ENCODE peak calls at places on chromosome 15, in six cellular contexts. One of them, this sample, is unnamed.

GRCh38 chr15:51229907-51230328 is 108.5 kb downstream of the CYP19A1 start:
- DNase-seq in fibroblast of the aortic adventitia: peak; percentile 77
- DNase-seq in colonic mucosa: no peak
- DNase-seq in stomach: no peak
- DNase-seq in B cell: no peak
- DNase-seq in endodermal cell: peak; percentile 63
- DNase-seq in this sample: no peak

GRCh38 chr15:67017318-67017717 is 48.1 kb upstream of the SMAD3 start:
- DNase-seq in fibroblast of the aortic adventitia: no peak
- DNase-seq in colonic mucosa: no peak
- DNase-seq in stomach: no peak
- DNase-seq in B cell: no peak
- DNase-seq in endodermal cell: no peak
- DNase-seq in this sample: no peak

GRCh38 chr15:50888054-50888453 is 20.4 kb upstream of the AP4E1 start:
- DNase-seq in fibroblast of the aortic adventitia: peak; percentile 72
- DNase-seq in colonic mucosa: no peak
- DNase-seq in stomach: no peak
- DNase-seq in B cell: no peak
- DNase-seq in endodermal cell: no peak
- DNase-seq in this sample: no peak

GRCh38 chr15:35720984-35721383 is 175.0 kb upstream of the DPH6 start:
- DNase-seq in fibroblast of the aortic adventitia: no peak
- DNase-seq in colonic mucosa: no peak
- DNase-seq in stomach: no peak
- DNase-seq in B cell: no peak
- DNase-seq in endodermal cell: no peak
- DNase-seq in this sample: no peak

GRCh38 chr15:61467823-61468222 is 238.7 kb upstream of the RORA start:
- DNase-seq in fibroblast of the aortic adventitia: no peak
- DNase-seq in colonic mucosa: no peak
- DNase-seq in stomach: no peak
- DNase-seq in B cell: no peak
- DNase-seq in endodermal cell: no peak
- DNase-seq in this sample: no peak

GRCh38 chr15:65369651-65370050 is 8.2 kb downstream of the IGDCC3 start:
- DNase-seq in fibroblast of the aortic adventitia: no peak
- DNase-seq in colonic mucosa: no peak
- DNase-seq in stomach: no peak
- DNase-seq in B cell: no peak
- DNase-seq in endodermal cell: peak; percentile 49
- DNase-seq in this sample: no peak

GRCh38 chr15:62841269-62841628 is 201.3 kb upstream of the TPM1 start:
- DNase-seq in fibroblast of the aortic adventitia: no peak
- DNase-seq in colonic mucosa: no peak
- DNase-seq in stomach: no peak
- DNase-seq in B cell: no peak
- DNase-seq in endodermal cell: peak; percentile 28
- DNase-seq in this sample: no peak

GRCh38 chr15:37014566-37014965 is 85.8 kb downstream of the MEIS2 start:
- DNase-seq in fibroblast of the aortic adventitia: no peak
- DNase-seq in colonic mucosa: no peak
- DNase-seq in stomach: no peak
- DNase-seq in B cell: no peak
- DNase-seq in endodermal cell: no peak
- DNase-seq in this sample: no peak

GRCh38 chr15:64912926-64913325 is 1.2 kb downstream of the ANKDD1A start:
- DNase-seq in fibroblast of the aortic adventitia: no peak
- DNase-seq in colonic mucosa: no peak
- DNase-seq in stomach: no peak
- DNase-seq in B cell: no peak
- DNase-seq in endodermal cell: peak; percentile 54
- DNase-seq in this sample: no peak

GRCh38 chr15:96367436-96368200 is 37.1 kb downstream of the NR2F2 start:
- DNase-seq in fibroblast of the aortic adventitia: no peak
- DNase-seq in colonic mucosa: no peak
- DNase-seq in stomach: no peak
- DNase-seq in B cell: no peak
- DNase-seq in endodermal cell: peak; percentile 58
- DNase-seq in this sample: no peak

GRCh38 chr15:51731549-51732267 is 5.7 kb downstream of the LYSMD2 start:
- DNase-seq in fibroblast of the aortic adventitia: peak; percentile 72
- DNase-seq in colonic mucosa: peak; percentile 58
- DNase-seq in stomach: peak; percentile 39
- DNase-seq in B cell: peak; percentile 81
- DNase-seq in endodermal cell: no peak
- DNase-seq in this sample: peak; percentile 25

GRCh38 chr15:75705854-75706681 is 6.6 kb downstream of the CSPG4 start:
- DNase-seq in fibroblast of the aortic adventitia: no peak
- DNase-seq in colonic mucosa: no peak
- DNase-seq in stomach: no peak
- DNase-seq in B cell: no peak
- DNase-seq in endodermal cell: no peak
- DNase-seq in this sample: no peak

GRCh38 chr15:39482467-39482866 is 98.4 kb upstream of the THBS1 start:
- DNase-seq in fibroblast of the aortic adventitia: no peak
- DNase-seq in colonic mucosa: no peak
- DNase-seq in stomach: no peak
- DNase-seq in B cell: no peak
- DNase-seq in endodermal cell: no peak
- DNase-seq in this sample: no peak

GRCh38 chr15:40985541-40986330 is 32.5 kb downstream of the CHAC1 start:
- DNase-seq in fibroblast of the aortic adventitia: peak; percentile 58
- DNase-seq in colonic mucosa: no peak
- DNase-seq in stomach: no peak
- DNase-seq in B cell: no peak
- DNase-seq in endodermal cell: no peak
- DNase-seq in this sample: peak; percentile 37

GRCh38 chr15:39191871-39192281 is 389.0 kb upstream of the THBS1 start:
- DNase-seq in fibroblast of the aortic adventitia: peak; percentile 59
- DNase-seq in colonic mucosa: no peak
- DNase-seq in stomach: no peak
- DNase-seq in B cell: no peak
- DNase-seq in endodermal cell: no peak
- DNase-seq in this sample: peak; percentile 59

GRCh38 chr15:45187894-45188830 is at the start of gene SHF:
- DNase-seq in fibroblast of the aortic adventitia: peak; percentile 35
- DNase-seq in colonic mucosa: peak; percentile 68
- DNase-seq in stomach: peak; percentile 65
- DNase-seq in B cell: peak; percentile 79
- DNase-seq in endodermal cell: peak; percentile 86
- DNase-seq in this sample: no peak

GRCh38 chr15:45186771-45187577 is 792 bp downstream of the SHF start:
- DNase-seq in fibroblast of the aortic adventitia: no peak
- DNase-seq in colonic mucosa: peak; percentile 45
- DNase-seq in stomach: no peak
- DNase-seq in B cell: peak; percentile 40
- DNase-seq in endodermal cell: peak; percentile 75
- DNase-seq in this sample: no peak

GRCh38 chr15:45185903-45186770 is 1.6 kb downstream of the SHF start:
- DNase-seq in fibroblast of the aortic adventitia: no peak
- DNase-seq in colonic mucosa: peak; percentile 28
- DNase-seq in stomach: no peak
- DNase-seq in B cell: no peak
- DNase-seq in endodermal cell: no peak
- DNase-seq in this sample: no peak

GRCh38 chr15:45185069-45185779 is 2.5 kb downstream of the SHF start:
- DNase-seq in fibroblast of the aortic adventitia: no peak
- DNase-seq in colonic mucosa: no peak
- DNase-seq in stomach: no peak
- DNase-seq in B cell: no peak
- DNase-seq in endodermal cell: no peak
- DNase-seq in this sample: no peak

GRCh38 chr15:45187578-45187893 is 230 bp downstream of the SHF start:
- DNase-seq in fibroblast of the aortic adventitia: no peak
- DNase-seq in colonic mucosa: no peak
- DNase-seq in stomach: no peak
- DNase-seq in B cell: no peak
- DNase-seq in endodermal cell: no peak
- DNase-seq in this sample: no peak
- TF ChIP-seq CTCF in fibroblast of the aortic adventitia: no peak
- TF ChIP-seq CTCF in colonic mucosa: no peak
- TF ChIP-seq CTCF in stomach: no peak
- TF ChIP-seq CTCF in B cell: peak; percentile 8
- TF ChIP-seq CTCF in endodermal cell: peak; percentile 46
- TF ChIP-seq CTCF in this sample: no peak

GRCh38 chr15:99425666-99426301 is 140.0 kb upstream of the MEF2A start:
- DNase-seq in fibroblast of the aortic adventitia: no peak
- DNase-seq in colonic mucosa: no peak
- DNase-seq in stomach: peak; percentile 38
- DNase-seq in B cell: no peak
- DNase-seq in endodermal cell: no peak
- DNase-seq in this sample: no peak
- TF ChIP-seq CTCF in fibroblast of the aortic adventitia: peak; percentile 12
- TF ChIP-seq CTCF in colonic mucosa: no peak
- TF ChIP-seq CTCF in stomach: no peak
- TF ChIP-seq CTCF in B cell: no peak
- TF ChIP-seq CTCF in endodermal cell: peak; percentile 33
- TF ChIP-seq CTCF in this sample: peak; percentile 4

DNA sequence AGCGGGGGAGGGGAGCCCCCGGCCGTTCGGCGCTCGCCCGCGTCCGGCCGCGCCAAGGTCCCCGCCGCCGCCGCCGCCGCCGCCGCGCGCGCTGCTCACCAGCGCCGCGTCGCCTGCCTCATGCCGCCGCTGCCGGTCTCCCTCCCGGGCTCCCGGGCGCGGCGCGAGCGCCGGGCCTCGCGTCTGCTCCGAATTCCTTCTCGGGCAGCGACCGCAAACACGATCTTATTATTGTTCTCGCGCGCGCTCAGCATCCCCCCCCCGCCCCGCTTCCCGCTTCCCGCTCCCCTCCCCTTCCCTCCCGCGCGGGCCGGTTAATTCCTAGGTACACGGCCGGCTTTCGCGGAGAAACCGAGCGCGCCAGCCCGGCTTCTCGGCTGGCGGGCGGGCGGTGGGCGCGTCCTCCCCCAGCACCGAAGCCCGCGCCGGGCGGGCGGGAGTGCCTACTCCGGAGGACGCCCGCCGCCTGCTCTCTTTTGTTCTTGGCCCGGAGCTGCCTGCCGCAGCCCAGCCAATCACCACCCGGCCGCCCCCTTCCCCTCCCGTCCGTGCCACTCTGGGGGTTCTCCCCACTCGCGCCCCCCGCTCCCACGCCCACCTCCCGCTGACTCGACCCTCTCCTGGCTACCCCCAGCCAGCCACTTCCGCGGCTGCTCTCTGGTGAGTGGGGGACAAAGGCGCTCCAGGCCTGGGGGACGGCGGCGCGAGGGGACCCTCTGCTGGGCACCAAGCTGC is at the start of gene HDGFL3:
- DNase-seq in fibroblast of the aortic adventitia: peak; percentile 42
- DNase-seq in colonic mucosa: peak; percentile 37
- DNase-seq in stomach: peak; percentile 46
- DNase-seq in B cell: peak; percentile 38
- DNase-seq in endodermal cell: peak; percentile 91
- DNase-seq in this sample: no peak
- TF ChIP-seq CTCF in fibroblast of the aortic adventitia: no peak
- TF ChIP-seq CTCF in colonic mucosa: no peak
- TF ChIP-seq CTCF in stomach: no peak
- TF ChIP-seq CTCF in B cell: no peak
- TF ChIP-seq CTCF in endodermal cell: peak; percentile 50
- TF ChIP-seq CTCF in this sample: no peak

DNA sequence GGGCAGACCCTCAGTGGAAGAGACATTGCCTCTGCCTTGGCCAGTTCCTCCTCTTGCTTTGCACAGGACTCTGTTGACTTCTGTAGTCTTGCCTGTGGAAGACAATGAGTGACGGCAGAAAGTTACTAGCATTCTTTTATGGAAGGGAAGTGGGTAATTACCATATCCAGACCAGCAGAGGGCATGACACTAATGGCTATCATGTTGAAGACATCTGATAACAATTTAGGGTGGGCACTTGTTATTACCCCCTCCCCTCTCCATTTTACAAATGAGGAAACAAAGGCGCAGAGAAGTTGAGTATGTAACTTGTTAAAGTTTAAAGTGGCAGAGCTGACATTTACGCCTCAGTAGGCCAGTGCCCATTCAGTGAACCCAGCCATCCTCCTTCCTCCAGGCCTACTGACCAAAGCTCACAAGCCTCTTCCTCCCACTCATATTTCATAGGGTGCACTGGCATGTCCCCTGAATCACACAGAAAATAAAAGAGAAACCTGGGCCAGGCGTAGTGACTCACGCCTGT is 48.2 kb upstream of the FMN1 start:
- DNase-seq in fibroblast of the aortic adventitia: peak; percentile 1
- DNase-seq in colonic mucosa: no peak
- DNase-seq in stomach: no peak
- DNase-seq in B cell: no peak
- DNase-seq in endodermal cell: peak; percentile 58
- DNase-seq in this sample: no peak
- TF ChIP-seq CTCF in fibroblast of the aortic adventitia: peak; percentile 27
- TF ChIP-seq CTCF in colonic mucosa: no peak
- TF ChIP-seq CTCF in stomach: no peak
- TF ChIP-seq CTCF in B cell: peak; percentile 34
- TF ChIP-seq CTCF in endodermal cell: peak; percentile 78
- TF ChIP-seq CTCF in this sample: peak; percentile 51

GRCh38 chr15:89776274-89777072 is at the start of gene MESP2:
- DNase-seq in fibroblast of the aortic adventitia: peak; percentile 76
- DNase-seq in colonic mucosa: peak; percentile 85
- DNase-seq in stomach: peak; percentile 89
- DNase-seq in B cell: peak; percentile 68
- DNase-seq in endodermal cell: peak; percentile 97
- DNase-seq in this sample: no peak
- TF ChIP-seq CTCF in fibroblast of the aortic adventitia: peak; percentile 52
- TF ChIP-seq CTCF in colonic mucosa: no peak
- TF ChIP-seq CTCF in stomach: no peak
- TF ChIP-seq CTCF in B cell: peak; percentile 24
- TF ChIP-seq CTCF in endodermal cell: peak; percentile 77
- TF ChIP-seq CTCF in this sample: peak; percentile 39

DNA sequence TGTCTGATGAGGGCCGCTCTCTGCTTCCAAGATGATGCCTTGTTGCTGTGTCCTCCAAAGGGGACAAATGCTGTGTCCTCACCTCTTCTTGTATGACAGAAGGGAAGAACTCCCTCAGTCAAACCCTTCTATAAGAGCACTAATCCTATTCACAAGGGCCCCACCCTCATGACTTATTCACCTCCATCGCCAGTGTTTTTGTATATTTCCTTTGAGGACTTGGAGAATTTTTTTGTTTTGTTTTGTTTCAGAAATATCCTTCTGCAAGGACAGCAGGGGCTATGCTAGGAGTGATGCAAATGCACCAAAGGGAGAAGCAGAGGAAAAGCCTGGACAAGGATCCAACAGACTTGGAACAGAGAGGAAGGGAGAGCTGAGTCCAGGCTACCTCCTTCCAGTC is 214.4 kb downstream of the TLE3 start:
- DNase-seq in fibroblast of the aortic adventitia: no peak
- DNase-seq in colonic mucosa: no peak
- DNase-seq in stomach: no peak
- DNase-seq in B cell: no peak
- DNase-seq in endodermal cell: no peak
- DNase-seq in this sample: no peak
- TF ChIP-seq CTCF in fibroblast of the aortic adventitia: no peak
- TF ChIP-seq CTCF in colonic mucosa: no peak
- TF ChIP-seq CTCF in stomach: no peak
- TF ChIP-seq CTCF in B cell: no peak
- TF ChIP-seq CTCF in endodermal cell: no peak
- TF ChIP-seq CTCF in this sample: no peak